ENCODE peak calls at places on chromosomes 12 and 14, in five cellular contexts. One of them, this sample, is unnamed.

GRCh38 chr12:13222076-13222475 is 25.6 kb downstream of the EMP1 start:
- DNase-seq in HCT116: no peak
- DNase-seq in neural progenitor cell: no peak
- DNase-seq in PC-3: peak
- DNase-seq in SK-N-SH: no peak
- DNase-seq in this sample: no peak

GRCh38 chr14:61438860-61439765 is 117.7 kb downstream of the PRKCH start:
- DNase-seq in HCT116: no peak
- DNase-seq in neural progenitor cell: peak
- DNase-seq in PC-3: peak
- DNase-seq in SK-N-SH: no peak
- DNase-seq in this sample: no peak

GRCh38 chr12:52687527-52688385 is 7.5 kb upstream of the KRT1 start:
- DNase-seq in HCT116: peak
- DNase-seq in neural progenitor cell: no peak
- DNase-seq in PC-3: peak
- DNase-seq in SK-N-SH: no peak
- DNase-seq in this sample: no peak

GRCh38 chr14:105647784-105648608 is 121.6 kb downstream of the TMEM121 start:
- DNase-seq in HCT116: no peak
- DNase-seq in neural progenitor cell: no peak
- DNase-seq in PC-3: no peak
- DNase-seq in SK-N-SH: no peak
- DNase-seq in this sample: no peak

GRCh38 chr12:98646165-98646764 is 1.2 kb downstream of the APAF1 start:
- DNase-seq in HCT116: peak
- DNase-seq in neural progenitor cell: peak
- DNase-seq in PC-3: peak
- DNase-seq in SK-N-SH: no peak
- DNase-seq in this sample: no peak

GRCh38 chr12:26728205-26729050 is 104.6 kb downstream of the ITPR2 start:
- DNase-seq in HCT116: no peak
- DNase-seq in neural progenitor cell: no peak
- DNase-seq in PC-3: no peak
- DNase-seq in SK-N-SH: no peak
- DNase-seq in this sample: no peak

GRCh38 chr12:50257226-50258166 is 25.8 kb downstream of the LIMA1 start:
- DNase-seq in HCT116: no peak
- DNase-seq in neural progenitor cell: no peak
- DNase-seq in PC-3: peak
- DNase-seq in SK-N-SH: no peak
- DNase-seq in this sample: no peak

GRCh38 chr14:68638056-68638816 is 154.6 kb downstream of the ZFP36L1 start:
- DNase-seq in HCT116: no peak
- DNase-seq in neural progenitor cell: no peak
- DNase-seq in PC-3: no peak
- DNase-seq in SK-N-SH: no peak
- DNase-seq in this sample: no peak

GRCh38 chr12:53989227-53990113 is 4.5 kb downstream of the HOXC10 start:
- DNase-seq in HCT116: no peak
- DNase-seq in neural progenitor cell: peak
- DNase-seq in PC-3: peak
- DNase-seq in SK-N-SH: no peak
- DNase-seq in this sample: peak

GRCh38 chr12:43336962-43337555 is 214.9 kb downstream of the ADAMTS20 start:
- DNase-seq in HCT116: peak
- DNase-seq in neural progenitor cell: peak
- DNase-seq in PC-3: peak
- DNase-seq in SK-N-SH: peak
- DNase-seq in this sample: peak

GRCh38 chr12:30134229-30134628 is 350.5 kb upstream of the TMTC1 start:
- DNase-seq in HCT116: peak
- DNase-seq in neural progenitor cell: peak
- DNase-seq in PC-3: peak
- DNase-seq in SK-N-SH: no peak
- DNase-seq in this sample: peak

GRCh38 chr14:74257078-74257987 is 18.1 kb downstream of the VSX2 start:
- DNase-seq in HCT116: no peak
- DNase-seq in neural progenitor cell: peak
- DNase-seq in PC-3: peak
- DNase-seq in SK-N-SH: peak
- DNase-seq in this sample: peak

GRCh38 chr14:104317500-104317805 is 179.1 kb downstream of the KIF26A start:
- DNase-seq in HCT116: no peak
- DNase-seq in neural progenitor cell: no peak
- DNase-seq in PC-3: no peak
- DNase-seq in SK-N-SH: no peak
- DNase-seq in this sample: no peak

GRCh38 chr14:100610511-100611217 is 23.4 kb upstream of the BEGAIN start:
- DNase-seq in HCT116: no peak
- DNase-seq in neural progenitor cell: no peak
- DNase-seq in PC-3: peak
- DNase-seq in SK-N-SH: peak
- DNase-seq in this sample: no peak

GRCh38 chr12:97960741-97961608 is 498.4 kb downstream of the RMST start:
- DNase-seq in HCT116: peak
- DNase-seq in neural progenitor cell: peak
- DNase-seq in PC-3: peak
- DNase-seq in SK-N-SH: peak
- DNase-seq in this sample: peak

GRCh38 chr14:104773505-104774452 is 20.8 kb downstream of the SIVA1 start:
- DNase-seq in HCT116: no peak
- DNase-seq in neural progenitor cell: no peak
- DNase-seq in PC-3: no peak
- DNase-seq in SK-N-SH: peak
- DNase-seq in this sample: no peak

GRCh38 chr12:44379827-44380226 is 496.3 kb downstream of the NELL2 start:
- DNase-seq in HCT116: no peak
- DNase-seq in neural progenitor cell: peak
- DNase-seq in PC-3: no peak
- DNase-seq in SK-N-SH: no peak
- DNase-seq in this sample: no peak

GRCh38 chr14:26130690-26131089 is 467.1 kb downstream of the NOVA1 start:
- DNase-seq in HCT116: no peak
- DNase-seq in neural progenitor cell: no peak
- DNase-seq in PC-3: no peak
- DNase-seq in SK-N-SH: no peak
- DNase-seq in this sample: no peak

GRCh38 chr12:132556216-132556615 is 54.2 kb downstream of the LRCOL1 start:
- DNase-seq in HCT116: no peak
- DNase-seq in neural progenitor cell: no peak
- DNase-seq in PC-3: no peak
- DNase-seq in SK-N-SH: no peak
- DNase-seq in this sample: no peak

GRCh38 chr14:105075364-105076295 is 10.4 kb upstream of the GPR132 start:
- DNase-seq in HCT116: no peak
- DNase-seq in neural progenitor cell: peak
- DNase-seq in PC-3: no peak
- DNase-seq in SK-N-SH: peak
- DNase-seq in this sample: peak

GRCh38 chr12:127411141-127411915 is 855.6 kb upstream of the TMEM132C start:
- DNase-seq in HCT116: no peak
- DNase-seq in neural progenitor cell: no peak
- DNase-seq in PC-3: no peak
- DNase-seq in SK-N-SH: no peak
- DNase-seq in this sample: no peak

GRCh38 chr12:132702640-132703039 is 8.0 kb upstream of the PGAM5 start:
- DNase-seq in HCT116: no peak
- DNase-seq in neural progenitor cell: no peak
- DNase-seq in PC-3: no peak
- DNase-seq in SK-N-SH: no peak
- DNase-seq in this sample: no peak

GRCh38 chr12:52279683-52280318 is 5.4 kb downstream of the KRT86 start:
- DNase-seq in HCT116: no peak
- DNase-seq in neural progenitor cell: peak
- DNase-seq in PC-3: peak
- DNase-seq in SK-N-SH: no peak
- DNase-seq in this sample: no peak

GRCh38 chr14:58280954-58281787 is 17.2 kb upstream of the ARID4A start:
- DNase-seq in HCT116: no peak
- DNase-seq in neural progenitor cell: no peak
- DNase-seq in PC-3: peak
- DNase-seq in SK-N-SH: peak
- DNase-seq in this sample: no peak

GRCh38 chr14:86575141-86575540 is 1045.2 kb downstream of the FLRT2 start:
- DNase-seq in HCT116: no peak
- DNase-seq in neural progenitor cell: no peak
- DNase-seq in PC-3: no peak
- DNase-seq in SK-N-SH: peak
- DNase-seq in this sample: no peak

GRCh38 chr12:40870981-40871380 is 178.7 kb downstream of the CNTN1 start:
- DNase-seq in HCT116: no peak
- DNase-seq in neural progenitor cell: no peak
- DNase-seq in PC-3: no peak
- DNase-seq in SK-N-SH: no peak
- DNase-seq in this sample: no peak

GRCh38 chr12:128983371-128983770 is 130.1 kb downstream of the GLT1D1 start:
- DNase-seq in HCT116: no peak
- DNase-seq in neural progenitor cell: no peak
- DNase-seq in PC-3: no peak
- DNase-seq in SK-N-SH: no peak
- DNase-seq in this sample: no peak

GRCh38 chr12:3119192-3119744 is 42.1 kb downstream of the TSPAN9 start:
- DNase-seq in HCT116: no peak
- DNase-seq in neural progenitor cell: no peak
- DNase-seq in PC-3: no peak
- DNase-seq in SK-N-SH: no peak
- DNase-seq in this sample: no peak

GRCh38 chr14:20455355-20456300 is 602 bp downstream of the APEX1 start:
- DNase-seq in HCT116: no peak
- DNase-seq in neural progenitor cell: peak
- DNase-seq in PC-3: peak
- DNase-seq in SK-N-SH: peak
- DNase-seq in this sample: no peak

GRCh38 chr12:21502872-21503271 is 1.3 kb downstream of the GOLT1B start:
- DNase-seq in HCT116: no peak
- DNase-seq in neural progenitor cell: no peak
- DNase-seq in PC-3: no peak
- DNase-seq in SK-N-SH: no peak
- DNase-seq in this sample: no peak

GRCh38 chr12:31006416-31007152 is 67.1 kb upstream of the DDX11 start:
- DNase-seq in HCT116: no peak
- DNase-seq in neural progenitor cell: no peak
- DNase-seq in PC-3: no peak
- DNase-seq in SK-N-SH: no peak
- DNase-seq in this sample: no peak

GRCh38 chr12:108381793-108382436 is 42.8 kb upstream of the CMKLR1 start:
- DNase-seq in HCT116: no peak
- DNase-seq in neural progenitor cell: peak
- DNase-seq in PC-3: peak
- DNase-seq in SK-N-SH: no peak
- DNase-seq in this sample: peak

DNA sequence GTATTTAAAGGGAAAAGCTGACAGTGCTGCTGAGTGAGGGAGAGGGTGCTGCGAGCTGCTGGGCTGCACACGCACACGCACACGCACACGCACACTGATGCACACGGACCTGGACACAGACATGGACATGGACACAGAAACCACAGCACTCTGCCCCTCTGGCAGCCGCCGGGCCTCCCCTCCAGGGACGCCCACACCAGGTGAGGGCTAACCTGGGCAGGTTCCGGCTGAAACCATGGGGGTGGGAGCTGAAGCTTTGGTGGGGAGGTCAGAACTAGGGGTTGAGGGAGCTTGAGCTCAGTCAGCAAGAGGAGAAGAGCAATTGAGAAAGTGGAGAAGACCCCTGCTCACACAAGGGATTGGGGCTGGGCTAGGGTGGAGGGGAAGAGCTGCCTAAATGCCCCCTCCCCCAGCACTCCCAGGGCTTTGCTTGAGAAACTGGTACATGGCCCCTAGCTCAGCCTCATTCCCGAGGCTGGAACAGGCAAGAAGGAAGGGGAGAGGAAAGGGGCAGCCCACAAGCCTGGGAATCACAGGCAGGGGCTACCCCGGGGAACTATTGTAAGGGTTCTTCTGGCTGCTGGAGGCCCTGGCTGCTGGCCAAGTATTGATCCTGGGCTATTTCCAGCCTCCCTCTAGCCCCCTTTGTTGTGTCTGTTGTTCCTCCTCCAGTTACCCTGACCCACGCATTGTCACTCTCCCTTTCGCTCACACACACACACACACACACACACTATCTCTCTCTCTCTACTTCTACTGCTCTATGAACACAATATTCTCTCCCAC is at the start of gene REM2:
- DNase-seq in HCT116: no peak
- DNase-seq in neural progenitor cell: peak
- DNase-seq in PC-3: no peak
- DNase-seq in SK-N-SH: peak
- DNase-seq in this sample: no peak
- TF ChIP-seq CTCF in HCT116: no peak
- TF ChIP-seq CTCF in neural progenitor cell: no peak
- TF ChIP-seq CTCF in PC-3: no peak
- TF ChIP-seq CTCF in SK-N-SH: no peak
- TF ChIP-seq CTCF in this sample: no peak

GRCh38 chr12:130083002-130083401 is 79.3 kb upstream of the FZD10 start:
- DNase-seq in HCT116: no peak
- DNase-seq in neural progenitor cell: no peak
- DNase-seq in PC-3: no peak
- DNase-seq in SK-N-SH: no peak
- DNase-seq in this sample: no peak
- H3K9ac ChIP-seq in HCT116: no peak
- H3K9ac ChIP-seq in neural progenitor cell: no peak
- H3K9ac ChIP-seq in PC-3: no peak
- H3K9ac ChIP-seq in SK-N-SH: no peak
- H3K9ac ChIP-seq in this sample: no peak

DNA sequence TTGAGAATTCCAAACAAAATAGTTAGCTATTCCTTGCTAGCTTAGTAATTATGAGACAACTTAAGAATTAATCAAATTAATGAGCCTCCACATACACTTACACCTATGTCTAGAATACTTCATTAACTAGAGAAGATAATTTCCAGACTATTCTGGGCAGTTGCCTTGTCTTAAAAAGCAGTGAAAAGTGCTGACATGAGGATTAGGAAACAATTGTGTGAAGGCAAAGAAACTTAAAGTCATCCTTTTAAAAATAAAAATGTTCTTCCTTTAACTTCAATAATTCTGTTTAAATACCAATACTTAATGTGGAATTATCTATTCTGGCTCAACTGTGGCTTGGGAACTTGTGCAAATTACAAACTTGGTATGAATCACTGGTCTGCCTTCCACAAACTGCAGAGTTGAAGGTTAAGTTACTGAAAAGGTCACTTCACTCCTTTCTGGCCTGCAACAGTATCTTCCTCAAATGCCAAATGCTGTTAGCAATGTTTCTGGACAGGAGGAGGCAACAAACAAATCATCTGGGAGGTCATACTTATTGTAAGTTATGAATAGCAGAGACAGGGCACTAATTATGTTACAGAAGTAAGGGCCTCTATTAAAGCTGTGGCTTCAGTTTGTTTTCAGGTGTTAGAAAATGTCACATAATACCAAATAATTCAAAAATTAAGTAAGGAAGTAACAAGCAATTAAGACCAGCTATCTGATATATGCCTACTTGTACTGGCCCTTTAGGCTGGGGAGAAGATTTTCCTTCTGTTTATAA is 19.2 kb downstream of the PPTC7 start:
- DNase-seq in HCT116: no peak
- DNase-seq in neural progenitor cell: no peak
- DNase-seq in PC-3: peak
- DNase-seq in SK-N-SH: no peak
- DNase-seq in this sample: no peak
- TF ChIP-seq EZH2phosphoT487 in HCT116: no peak
- TF ChIP-seq EZH2phosphoT487 in neural progenitor cell: no peak
- TF ChIP-seq EZH2phosphoT487 in PC-3: no peak
- TF ChIP-seq EZH2phosphoT487 in SK-N-SH: no peak
- TF ChIP-seq EZH2phosphoT487 in this sample: no peak

GRCh38 chr12:1974812-1975211 is 29.4 kb downstream of the DCP1B start:
- DNase-seq in HCT116: no peak
- DNase-seq in neural progenitor cell: no peak
- DNase-seq in PC-3: no peak
- DNase-seq in SK-N-SH: no peak
- DNase-seq in this sample: no peak
- TF ChIP-seq CTCF in HCT116: no peak
- TF ChIP-seq CTCF in neural progenitor cell: no peak
- TF ChIP-seq CTCF in PC-3: no peak
- TF ChIP-seq CTCF in SK-N-SH: no peak
- TF ChIP-seq CTCF in this sample: no peak

This sample was measured in MM.1S.